ENCODE peak calls at places on chromosome 12, in four cellular contexts. T is CD8-positive, alpha-beta T cell; Z is HepG2; D is ovary. S is an unnamed sample. For H3K27me3 and H3K9me3, the result is how much of the 10 kb centered on the place peaks cover.

GRCh38 chr12:54304187-54304810 is 3.5 kb upstream of the NFE2 start:
- DNase-seq in T (no peak), Z (peak), D (no peak), S (peak)

GRCh38 chr12:31533470-31533869 is 57.5 kb downstream of the DENND5B start:
- DNase-seq in D (no peak), T (no peak), Z (peak), S (no peak)

GRCh38 chr12:119204137-119204536 is 25.4 kb downstream of the HSPB8 start:
- DNase-seq in D (no peak), Z (no peak), T (no peak), S (no peak)

GRCh38 chr12:82434392-82434911 is 76.1 kb downstream of the METTL25 start:
- DNase-seq in D (no peak), Z (no peak), T (no peak), S (no peak)

GRCh38 chr12:45490232-45490881 is 239.1 kb upstream of the ARID2 start:
- DNase-seq in T (no peak), D (no peak), Z (no peak), S (no peak)

GRCh38 chr12:94874986-94875312 is 128.5 kb downstream of the NDUFA12 start:
- DNase-seq in Z (no peak), D (no peak), T (no peak), S (no peak)

GRCh38 chr12:111034911-111035577 is 114.7 kb upstream of the MYL2 start:
- DNase-seq in D (no peak), T (no peak), Z (no peak), S (no peak)

GRCh38 chr12:123028475-123028874 is 48.0 kb downstream of the ARL6IP4 start:
- DNase-seq in D (no peak), Z (no peak), T (no peak), S (no peak)

GRCh38 chr12:42846782-42847181 is 257.2 kb upstream of the PRICKLE1 start:
- DNase-seq in T (no peak), D (no peak), Z (no peak), S (no peak)

GRCh38 chr12:124679533-124680371 is 112.3 kb upstream of the NCOR2 start:
- DNase-seq in D (peak), T (no peak), Z (peak), S (no peak)

GRCh38 chr12:70110085-70110484 is 133.1 kb upstream of the CNOT2 start:
- DNase-seq in Z (no peak), D (no peak), T (no peak), S (no peak)

GRCh38 chr12:12207746-12208145 is 59.1 kb downstream of the LRP6 start:
- DNase-seq in T (no peak), Z (no peak), D (no peak), S (no peak)

GRCh38 chr12:84983289-84983688 is 52.8 kb downstream of the TSPAN19 start:
- DNase-seq in Z (no peak), T (no peak), D (no peak), S (no peak)

GRCh38 chr12:91920276-91920675 is 225.4 kb downstream of the BTG1 start:
- DNase-seq in D (no peak), Z (no peak), T (no peak), S (no peak)

GRCh38 chr12:57237952-57238853 is 8.7 kb downstream of the SHMT2 start:
- DNase-seq in Z (no peak), T (no peak), D (no peak), S (no peak)

GRCh38 chr12:27277846-27278260 is 33.8 kb downstream of the STK38L start:
- DNase-seq in D (no peak), Z (peak), T (no peak), S (peak)

GRCh38 chr12:54444202-54444601 is 25.1 kb upstream of the ITGA5 start:
- DNase-seq in D (no peak), T (no peak), Z (no peak), S (peak)

GRCh38 chr12:89417246-89417977 is 65.1 kb upstream of the DUSP6 start:
- DNase-seq in T (no peak), Z (no peak), D (no peak), S (no peak)

GRCh38 chr12:15001733-15002471 is 29.1 kb downstream of the PDE6H start:
- DNase-seq in Z (peak), D (peak), T (no peak), S (no peak)

GRCh38 chr12:60107992-60108391 is 512.2 kb downstream of the SLC16A7 start:
- DNase-seq in Z (no peak), T (no peak), D (no peak), S (no peak)

GRCh38 chr12:13135336-13136178 is 32.1 kb upstream of the GSG1 start:
- DNase-seq in Z (no peak), T (no peak), D (peak), S (no peak)

GRCh38 chr12:76790564-76791552 is 26.9 kb downstream of the ZDHHC17 start:
- DNase-seq in T (no peak), Z (peak), D (no peak), S (peak)

GRCh38 chr12:105920161-105920684 is 218.5 kb downstream of the NUAK1 start:
- DNase-seq in Z (no peak), D (no peak), T (no peak), S (no peak)

GRCh38 chr12:46830731-46831334 is 5.0 kb upstream of the SLC38A4 start:
- DNase-seq in T (no peak), D (no peak), Z (no peak), S (no peak)

GRCh38 chr12:52993558-52993869 is 12.7 kb upstream of the EIF4B start:
- DNase-seq in T (no peak), D (no peak), Z (no peak), S (no peak)

GRCh38 chr12:45658066-45658465 is 71.4 kb upstream of the ARID2 start:
- DNase-seq in T (no peak), Z (no peak), D (no peak), S (no peak)

DNA sequence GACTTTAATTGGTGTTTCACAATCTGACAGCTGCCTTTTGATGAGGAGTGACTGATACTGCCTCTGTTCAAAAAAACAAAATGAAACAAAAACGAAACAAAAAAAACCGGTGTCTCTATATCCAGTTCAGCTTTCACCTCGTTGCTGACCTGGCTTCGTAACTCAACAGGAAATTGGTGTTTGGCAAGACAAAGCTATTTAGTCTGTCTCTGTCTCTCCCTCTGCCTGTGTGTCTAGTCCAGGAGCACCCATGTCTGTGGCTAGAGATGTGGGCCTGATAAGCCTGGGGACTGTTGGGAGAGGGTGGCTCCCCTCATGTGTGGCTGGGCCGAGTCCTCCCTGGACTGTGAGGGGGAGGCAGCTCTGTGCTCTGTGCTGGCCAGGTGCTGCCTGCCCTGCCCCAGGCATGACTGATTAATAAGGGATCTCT is 11.3 kb downstream of the CACNA1C start:
- DNase-seq in T (peak), D (no peak), Z (no peak), S (peak)
- H3K27me3 ChIP-seq in T (under half), D (under half), Z (half or more), S (under half)

GRCh38 chr12:34405286-34406227 is 383.3 kb downstream of the ALG10 start:
- DNase-seq in T (no peak), Z (no peak), D (peak), S (no peak)
- H3K9me3 ChIP-seq in T (under half), Z (half or more), D (under half), S (under half)

GRCh38 chr12:51678086-51678724 is 87.2 kb downstream of the SCN8A start:
- DNase-seq in D (no peak), T (no peak), Z (peak), S (peak)

GRCh38 chr12:51676875-51677274 is 85.8 kb downstream of the SCN8A start:
- DNase-seq in D (no peak), Z (no peak), T (no peak), S (no peak)

GRCh38 chr12:51669996-51670395 is 79.0 kb downstream of the SCN8A start:
- DNase-seq in D (no peak), T (no peak), Z (no peak), S (no peak)

GRCh38 chr12:51672334-51672733 is 81.3 kb downstream of the SCN8A start:
- DNase-seq in D (no peak), Z (no peak), T (no peak), S (no peak)

GRCh38 chr12:51675062-51675803 is 84.2 kb downstream of the SCN8A start:
- DNase-seq in D (no peak), Z (no peak), T (no peak), S (peak)
- H3K27me3 ChIP-seq in D (under half), Z (under half), T (under half), S (under half)

DNA sequence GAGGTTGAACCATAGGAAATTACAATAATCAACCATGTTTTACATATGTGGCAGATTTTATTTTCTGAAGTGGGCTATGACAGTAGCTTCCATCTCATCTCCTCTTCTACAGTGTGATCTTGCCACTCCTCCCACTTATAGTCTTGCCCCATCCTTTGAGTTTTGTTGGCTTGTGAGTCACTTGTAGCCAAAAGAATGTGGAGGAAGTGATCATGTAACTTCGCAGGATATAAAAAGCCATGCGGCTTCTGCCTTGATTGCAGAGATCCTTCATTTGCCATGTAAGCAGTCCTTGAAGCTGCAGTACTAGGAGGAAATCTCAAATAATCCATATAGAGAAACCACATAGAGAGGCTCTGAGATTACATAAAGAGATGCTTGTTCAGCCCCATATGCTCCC is 13.7 kb upstream of the ZNF84 start:
- DNase-seq in T (no peak), D (no peak), Z (no peak), S (no peak)
- H3K9me3 ChIP-seq in T (under half), D (under half), Z (half or more), S (under half)

GRCh38 chr12:112096070-112096469 is 12.5 kb downstream of the NAA25 start:
- DNase-seq in D (no peak), T (no peak), Z (no peak), S (no peak)

GRCh38 chr12:112096667-112097066 is 11.9 kb downstream of the NAA25 start:
- DNase-seq in Z (no peak), T (no peak), D (no peak), S (peak)

GRCh38 chr12:112087055-112087850 is 21.3 kb downstream of the NAA25 start:
- DNase-seq in Z (no peak), T (no peak), D (no peak), S (no peak)

GRCh38 chr12:112087851-112088250 is 20.7 kb downstream of the NAA25 start:
- DNase-seq in T (no peak), D (no peak), Z (no peak), S (no peak)

GRCh38 chr12:112091563-112091962 is 17.0 kb downstream of the NAA25 start:
- DNase-seq in Z (no peak), T (no peak), D (no peak), S (no peak)
- H3K27me3 ChIP-seq in Z (under half), T (under half), D (under half), S (under half)

GRCh38 chr12:133046698-133047097 is 9.4 kb downstream of the ZNF84 start:
- DNase-seq in T (no peak), D (no peak), Z (no peak), S (no peak)
- H3K9me3 ChIP-seq in T (half or more), D (half or more), Z (half or more), S (under half)

GRCh38 chr12:116880817-116881324 is 370 bp downstream of the HRK start:
- DNase-seq in T (no peak), D (no peak), Z (peak), S (peak)

GRCh38 chr12:116881325-116881866 is at the start of gene HRK:
- DNase-seq in D (no peak), T (no peak), Z (no peak), S (no peak)

GRCh38 chr12:116878567-116879508 is 2.4 kb downstream of the HRK start:
- DNase-seq in T (no peak), D (no peak), Z (no peak), S (no peak)

GRCh38 chr12:116879509-116880212 is 1.6 kb downstream of the HRK start:
- DNase-seq in D (no peak), T (no peak), Z (no peak), S (no peak)

DNA sequence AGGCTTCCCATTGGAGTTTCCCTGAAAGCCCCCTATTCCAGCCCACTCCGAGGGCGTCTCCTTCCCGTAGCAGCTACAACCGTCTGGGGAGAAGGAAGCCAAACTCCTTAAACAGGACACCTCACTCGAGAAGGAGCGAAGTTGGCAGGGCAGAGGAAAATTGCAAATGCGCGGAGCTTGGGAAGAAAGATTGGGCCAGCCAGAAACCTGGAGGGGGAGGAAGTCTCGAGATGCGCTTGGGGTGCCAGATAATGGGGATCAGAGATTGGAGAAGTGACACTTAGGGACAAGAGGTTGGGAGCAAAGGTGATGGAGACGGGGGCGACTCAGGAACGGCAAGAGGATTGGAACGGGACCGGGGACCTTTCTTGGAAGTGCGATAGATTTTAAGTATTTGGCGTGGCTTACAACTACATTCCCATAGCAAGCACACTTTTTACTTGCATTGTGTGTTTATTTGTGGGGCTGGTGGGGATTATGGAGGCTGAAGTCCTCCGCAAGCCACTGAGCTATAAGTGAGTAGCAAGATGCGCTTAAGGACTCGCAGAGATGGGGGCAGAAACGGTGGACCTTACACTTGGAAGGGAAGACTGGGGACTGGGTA is 926 bp downstream of the HRK start:
- DNase-seq in T (no peak), Z (no peak), D (no peak), S (no peak)
- H3K27me3 ChIP-seq in T (under half), Z (half or more), D (under half), S (under half)

GRCh38 chr12:133225527-133225926 is 10.2 kb downstream of the ANHX start:
- DNase-seq in D (no peak), T (no peak), Z (no peak), S (no peak)

GRCh38 chr12:133227281-133227852 is 8.3 kb downstream of the ANHX start:
- DNase-seq in D (no peak), T (no peak), Z (no peak), S (no peak)

GRCh38 chr12:133231001-133231400 is 4.7 kb downstream of the ANHX start:
- DNase-seq in T (no peak), Z (no peak), D (no peak), S (no peak)

GRCh38 chr12:133222211-133222610 is 13.5 kb downstream of the ANHX start:
- DNase-seq in D (no peak), Z (no peak), T (no peak), S (no peak)

GRCh38 chr12:133226690-133227089 is 9.0 kb downstream of the ANHX start:
- DNase-seq in T (no peak), Z (no peak), D (no peak), S (no peak)
- H3K9me3 ChIP-seq in T (under half), Z (half or more), D (under half), S (under half)

GRCh38 chr12:11150832-11151231 is 16.4 kb upstream of the TAS2R30 start:
- DNase-seq in T (no peak), D (no peak), Z (no peak), S (no peak)

GRCh38 chr12:11158885-11159444 is 12.0 kb upstream of the SMIM10L1 start:
- DNase-seq in Z (no peak), D (no peak), T (no peak), S (no peak)

GRCh38 chr12:11152725-11153124 is 18.3 kb upstream of the SMIM10L1 start:
- DNase-seq in Z (no peak), D (no peak), T (no peak), S (no peak)

DNA sequence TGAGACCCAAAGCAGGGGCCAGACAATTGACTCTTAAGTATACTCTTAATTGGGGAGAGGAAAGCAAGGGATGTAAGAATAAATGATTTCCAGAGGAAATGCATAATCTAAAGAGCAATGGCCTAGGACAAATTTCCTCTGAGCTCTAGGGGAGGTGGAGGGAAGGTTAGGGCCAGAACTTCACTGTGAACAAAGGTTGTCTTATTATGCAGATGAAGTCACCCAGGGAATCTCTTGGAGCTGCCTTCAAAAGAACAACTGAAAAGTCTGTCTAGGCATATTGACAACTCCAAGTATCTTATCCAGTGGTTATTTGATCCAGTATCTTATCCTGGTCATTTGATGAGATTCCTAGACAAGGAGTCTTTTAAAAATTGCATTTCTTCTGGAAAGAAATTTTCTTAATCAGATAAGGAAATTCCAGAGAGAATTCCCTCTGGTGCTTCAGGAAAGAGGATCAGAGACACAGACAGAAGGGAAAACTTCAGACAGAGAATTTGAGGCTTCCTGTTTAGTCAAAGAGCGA is 16.5 kb upstream of the SMIM10L1 start:
- DNase-seq in D (no peak), T (no peak), Z (no peak), S (no peak)
- H3K27me3 ChIP-seq in D (under half), T (under half), Z (under half), S (under half)

GRCh38 chr12:130573235-130573634 is 142.9 kb downstream of the RIMBP2 start:
- DNase-seq in Z (no peak), T (no peak), D (no peak), S (no peak)

GRCh38 chr12:130571089-130571488 is 145.0 kb downstream of the RIMBP2 start:
- DNase-seq in T (no peak), Z (no peak), D (no peak), S (no peak)

GRCh38 chr12:130574402-130574801 is 141.7 kb downstream of the RIMBP2 start:
- DNase-seq in Z (no peak), D (no peak), T (no peak), S (no peak)

GRCh38 chr12:130571734-130572133 is 144.4 kb downstream of the RIMBP2 start:
- DNase-seq in D (no peak), T (no peak), Z (no peak), S (no peak)

DNA sequence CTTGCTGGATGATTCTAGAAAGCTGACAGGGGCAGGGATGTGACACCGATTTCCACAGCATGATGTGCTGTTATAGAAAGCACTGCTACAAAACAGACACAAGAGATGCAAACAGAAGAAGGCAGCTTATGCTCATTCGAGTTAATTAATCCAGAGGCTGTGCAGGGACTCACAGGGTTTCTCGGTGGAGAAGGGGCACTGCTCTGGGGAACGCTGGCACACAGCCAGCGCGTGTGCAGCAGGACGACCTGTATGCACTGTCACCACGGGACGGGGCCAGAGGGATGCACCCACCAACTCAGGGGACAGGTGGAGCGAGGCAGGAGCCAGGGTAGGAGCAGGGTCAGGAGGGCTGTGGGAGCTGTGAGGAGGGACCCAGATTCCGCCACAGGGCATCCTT is 143.5 kb downstream of the RIMBP2 start:
- DNase-seq in T (no peak), Z (no peak), D (no peak), S (no peak)
- H3K9me3 ChIP-seq in T (under half), Z (under half), D (under half), S (under half)